ENCODE peak calls at places on chromosomes 16 and 17, in seven cellular contexts. Q, G, I, L, R, S and B are unnamed samples.

GRCh38 chr17:69761767-69762321 is 313.2 kb upstream of the KCNJ16 start:
- DNase-seq in Q (no peak), G (no peak), I (peak; percentile 89), L (peak; percentile 59), R (no peak), S (no peak), B (no peak)

GRCh38 chr16:52492789-52493357 is 54.1 kb downstream of the TOX3 start:
- DNase-seq in Q (no peak), G (no peak), I (no peak), L (no peak), R (no peak), S (no peak), B (no peak)

GRCh38 chr17:75504347-75505151 is 10.8 kb downstream of the CASKIN2 start:
- DNase-seq in Q (no peak), G (peak; percentile 85), I (no peak), L (peak; percentile 66), R (no peak), S (no peak), B (no peak)

GRCh38 chr17:60559995-60560859 is 34.2 kb upstream of the APPBP2 start:
- DNase-seq in Q (no peak), G (no peak), I (no peak), L (no peak), R (no peak), S (no peak), B (no peak)

GRCh38 chr17:34584805-34585416 is 5.5 kb downstream of the TMEM132E start:
- DNase-seq in Q (no peak), G (peak; percentile 75), I (peak; percentile 57), L (peak; percentile 38), R (no peak), S (no peak), B (no peak)

GRCh38 chr17:4267402-4267801 is 3.6 kb upstream of the ANKFY1 start:
- DNase-seq in Q (no peak), G (no peak), I (no peak), L (no peak), R (no peak), S (no peak), B (no peak)

GRCh38 chr16:2459647-2460390 is at the start of gene TEDC2:
- DNase-seq in Q (peak; percentile 95), G (peak; percentile 96), I (peak; percentile 94), L (peak; percentile 99), R (peak; percentile 98), S (peak; percentile 88), B (peak; percentile 86)

GRCh38 chr17:55238931-55239297 is 25.8 kb upstream of the HLF start:
- DNase-seq in Q (no peak), G (peak; percentile 67), I (peak; percentile 19), L (no peak), R (no peak), S (no peak), B (no peak)

GRCh38 chr17:58331815-58332719 is 3.5 kb upstream of the TSPOAP1 start:
- DNase-seq in Q (no peak), G (no peak), I (no peak), L (no peak), R (peak; percentile 79), S (no peak), B (no peak)

GRCh38 chr16:10738231-10739077 is 5.2 kb upstream of the NUBP1 start:
- DNase-seq in Q (peak; percentile 56), G (no peak), I (peak; percentile 86), L (no peak), R (peak; percentile 69), S (no peak), B (peak; percentile 45)

GRCh38 chr16:81636298-81636960 is 142.7 kb upstream of the PLCG2 start:
- DNase-seq in Q (no peak), G (no peak), I (peak; percentile 42), L (no peak), R (no peak), S (no peak), B (no peak)

GRCh38 chr17:73028311-73028755 is 64.2 kb downstream of the SLC39A11 start:
- DNase-seq in Q (no peak), G (no peak), I (peak; percentile 53), L (peak; percentile 72), R (no peak), S (no peak), B (no peak)

GRCh38 chr17:42720996-42721583 is 23.8 kb downstream of the EZH1 start:
- DNase-seq in Q (no peak), G (peak; percentile 80), I (peak; percentile 85), L (peak; percentile 55), R (no peak), S (no peak), B (no peak)

GRCh38 chr16:1097800-1098199 is 1.8 kb upstream of the C1QTNF8 start:
- DNase-seq in Q (no peak), G (no peak), I (no peak), L (peak; percentile 70), R (no peak), S (no peak), B (peak; percentile 86)

GRCh38 chr16:46883353-46883689 is 841 bp upstream of the GPT2 start:
- DNase-seq in Q (no peak), G (no peak), I (no peak), L (no peak), R (no peak), S (no peak), B (no peak)

GRCh38 chr16:70695351-70696070 is 9.7 kb upstream of the MTSS2 start:
- DNase-seq in Q (no peak), G (no peak), I (peak; percentile 18), L (no peak), R (no peak), S (no peak), B (no peak)

GRCh38 chr17:81731271-81731670 is 19.2 kb downstream of the SLC25A10 start:
- DNase-seq in Q (no peak), G (no peak), I (peak; percentile 56), L (peak; percentile 69), R (no peak), S (no peak), B (no peak)

GRCh38 chr17:76519048-76519614 is 17.9 kb upstream of the RHBDF2 start:
- DNase-seq in Q (no peak), G (no peak), I (no peak), L (no peak), R (no peak), S (no peak), B (no peak)

GRCh38 chr17:4014148-4014927 is 50.1 kb upstream of the ATP2A3 start:
- DNase-seq in Q (no peak), G (no peak), I (no peak), L (no peak), R (no peak), S (no peak), B (no peak)

GRCh38 chr17:7281953-7282751 is 634 bp downstream of the SLC2A4 start:
- DNase-seq in Q (peak; percentile 40), G (no peak), I (no peak), L (no peak), R (no peak), S (no peak), B (no peak)

GRCh38 chr16:52709286-52709685 is 162.3 kb upstream of the TOX3 start:
- DNase-seq in Q (no peak), G (no peak), I (no peak), L (no peak), R (no peak), S (no peak), B (no peak)

GRCh38 chr17:15954222-15954621 is 9.3 kb downstream of the ADORA2B start:
- DNase-seq in Q (no peak), G (no peak), I (peak; percentile 73), L (peak; percentile 84), R (no peak), S (no peak), B (no peak)

GRCh38 chr17:67546578-67547527 is 169.8 kb downstream of the PITPNC1 start:
- DNase-seq in Q (peak; percentile 33), G (no peak), I (peak; percentile 35), L (peak; percentile 69), R (peak; percentile 59), S (peak; percentile 28), B (no peak)

GRCh38 chr16:27677300-27677699 is 127.4 kb downstream of the KATNIP start:
- DNase-seq in Q (no peak), G (no peak), I (peak; percentile 20), L (no peak), R (no peak), S (no peak), B (no peak)

GRCh38 chr17:29589524-29590260 is at the start of gene GIT1:
- DNase-seq in Q (peak; percentile 81), G (peak; percentile 99), I (peak; percentile 79), L (peak; percentile 97), R (peak; percentile 91), S (no peak), B (no peak)

GRCh38 chr17:19331553-19332245 is 30.8 kb downstream of the B9D1 start:
- DNase-seq in Q (no peak), G (no peak), I (no peak), L (no peak), R (peak; percentile 38), S (no peak), B (no peak)

GRCh38 chr17:10021239-10021638 is 116.2 kb upstream of the RCVRN start:
- DNase-seq in Q (no peak), G (no peak), I (peak; percentile 47), L (no peak), R (no peak), S (no peak), B (no peak)

GRCh38 chr17:64110436-64111152 is 19.4 kb downstream of the ERN1 start:
- DNase-seq in Q (no peak), G (no peak), I (no peak), L (no peak), R (no peak), S (no peak), B (no peak)

GRCh38 chr17:17305282-17305801 is 2.2 kb downstream of the NT5M start:
- DNase-seq in Q (no peak), G (no peak), I (peak; percentile 23), L (no peak), R (no peak), S (no peak), B (no peak)

GRCh38 chr17:9755083-9755482 is 36.3 kb downstream of the DHRS7C start:
- DNase-seq in Q (no peak), G (no peak), I (no peak), L (no peak), R (no peak), S (no peak), B (no peak)

GRCh38 chr17:43013296-43013695 is 6.7 kb downstream of the IFI35 start:
- DNase-seq in Q (no peak), G (peak; percentile 21), I (no peak), L (no peak), R (no peak), S (no peak), B (no peak)

GRCh38 chr17:15651001-15651582 is 31.6 kb upstream of the FBXW10B start:
- DNase-seq in Q (no peak), G (no peak), I (no peak), L (no peak), R (no peak), S (no peak), B (no peak)

GRCh38 chr16:19105891-19106624 is 7.7 kb upstream of the ITPRIPL2 start:
- DNase-seq in Q (no peak), G (no peak), I (no peak), L (peak; percentile 20), R (no peak), S (no peak), B (no peak)

GRCh38 chr17:14942511-14943185 is 322.5 kb downstream of the PMP22 start:
- DNase-seq in Q (no peak), G (no peak), I (peak; percentile 13), L (no peak), R (no peak), S (no peak), B (no peak)

GRCh38 chr16:50671644-50672260 is 9.4 kb downstream of the SNX20 start:
- DNase-seq in Q (no peak), G (peak; percentile 49), I (peak; percentile 49), L (peak; percentile 43), R (no peak), S (no peak), B (no peak)